ENCODE peak calls at places on chromosomes 4 and X, in nine cellular contexts. U, K, G, H, W, P, Z, N and S are unnamed samples.
A peak's percentile ranks its signal among the peaks of the same experiment; 100 is the strongest.

GRCh38 chrX:47316276-47317025 is 53.9 kb upstream of the ZNF157 start:
- DNase-seq in N (no peak), P (no peak), U (peak; percentile 20), H (no peak), G (no peak), Z (no peak), W (no peak), K (peak; percentile 14), S (no peak)

GRCh38 chrX:95346854-95347253 is 1337.8 kb upstream of the DIAPH2 start:
- DNase-seq in P (peak; percentile 2), G (no peak), K (no peak), Z (no peak), H (no peak), N (no peak), U (no peak), W (no peak), S (no peak)

GRCh38 chrX:104621781-104622180 is 55.8 kb downstream of the IL1RAPL2 start:
- DNase-seq in U (no peak), G (no peak), W (no peak), H (no peak), Z (no peak), K (no peak), N (no peak), P (no peak), S (no peak)

GRCh38 chr4:142883433-142883832 is 37.3 kb upstream of the INPP4B start:
- DNase-seq in G (no peak), U (peak; percentile 12), H (no peak), K (no peak), Z (no peak), W (no peak), P (peak; percentile 5), N (no peak), S (no peak)

GRCh38 chr4:166091914-166092510 is 219.0 kb downstream of the TLL1 start:
- DNase-seq in N (no peak), K (no peak), U (peak; percentile 43), Z (peak; percentile 15), P (peak; percentile 24), H (no peak), G (peak; percentile 21), W (peak; percentile 9), S (no peak)

GRCh38 chr4:38757945-38758344 is 24.8 kb downstream of the TLR10 start:
- DNase-seq in G (no peak), W (no peak), P (peak; percentile 40), H (no peak), N (no peak), Z (peak; percentile 20), U (no peak), K (peak; percentile 37), S (no peak)

GRCh38 chr4:61520176-61520575 is 320.1 kb downstream of the ADGRL3 start:
- DNase-seq in H (no peak), U (no peak), P (no peak), W (no peak), N (no peak), Z (no peak), K (no peak), G (no peak), S (no peak)

GRCh38 chr4:52780206-52780605 is 29.0 kb upstream of the ERVMER34-1 start:
- DNase-seq in N (no peak), U (no peak), K (no peak), W (peak; percentile 47), Z (no peak), P (no peak), H (no peak), G (no peak), S (no peak)

GRCh38 chrX:17738002-17738713 is 865 bp downstream of the SCML1 start:
- DNase-seq in H (no peak), P (peak; percentile 37), Z (no peak), N (peak; percentile 80), G (peak; percentile 28), K (peak; percentile 43), U (peak; percentile 30), W (peak; percentile 25), S (peak; percentile 44)

GRCh38 chrX:56728752-56729151 is 291 bp upstream of the NBDY start:
- DNase-seq in N (no peak), G (peak; percentile 5), W (peak; percentile 3), U (peak; percentile 50), Z (no peak), P (peak; percentile 55), K (no peak), H (no peak), S (no peak)

GRCh38 chrX:19798423-19798822 is 89.0 kb downstream of the SH3KBP1 start:
- DNase-seq in H (no peak), P (no peak), G (no peak), K (no peak), Z (no peak), U (no peak), W (no peak), N (no peak), S (no peak)

GRCh38 chr4:55078987-55079386 is 46.4 kb downstream of the KDR start:
- DNase-seq in W (peak; percentile 6), G (peak; percentile 73), N (no peak), P (no peak), K (no peak), Z (no peak), U (peak; percentile 92), H (no peak), S (no peak)
- H3K4me3 ChIP-seq in W (no peak overlapping the region), G (no peak overlapping the region), N (no peak overlapping the region), P (no peak overlapping the region), K (no peak overlapping the region), Z (no peak overlapping the region), U (peak overlapping the region; percentile 28), H (no peak overlapping the region), S (no peak overlapping the region)

DNA sequence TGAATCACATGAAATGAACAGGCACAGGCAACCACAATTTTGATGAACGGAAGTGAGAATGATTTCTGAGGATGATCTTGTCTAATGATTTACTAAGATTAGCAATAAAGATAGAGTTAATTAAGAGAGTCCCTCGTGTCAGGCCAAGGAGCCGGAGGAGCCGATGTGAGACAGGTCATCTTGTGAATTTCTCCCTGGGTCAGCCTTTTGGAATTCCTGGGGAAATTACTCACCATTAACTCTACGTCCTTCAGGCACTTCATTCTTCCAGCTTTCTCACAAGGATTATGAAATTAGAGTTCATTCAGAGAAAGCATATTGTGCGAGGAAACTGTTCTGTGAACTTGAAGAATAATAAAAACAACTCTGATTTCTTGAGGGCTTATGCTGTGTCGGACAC is 86.7 kb downstream of the PSAPL1 start:
- DNase-seq in Z (no peak), P (peak; percentile 51), W (no peak), N (no peak), K (no peak), U (no peak), G (no peak), H (no peak), S (no peak)
- TF ChIP-seq POLR2A in Z (no peak), P (no peak), W (no peak), N (no peak), K (no peak), U (no peak), G (no peak), H (no peak), S (no peak)

DNA sequence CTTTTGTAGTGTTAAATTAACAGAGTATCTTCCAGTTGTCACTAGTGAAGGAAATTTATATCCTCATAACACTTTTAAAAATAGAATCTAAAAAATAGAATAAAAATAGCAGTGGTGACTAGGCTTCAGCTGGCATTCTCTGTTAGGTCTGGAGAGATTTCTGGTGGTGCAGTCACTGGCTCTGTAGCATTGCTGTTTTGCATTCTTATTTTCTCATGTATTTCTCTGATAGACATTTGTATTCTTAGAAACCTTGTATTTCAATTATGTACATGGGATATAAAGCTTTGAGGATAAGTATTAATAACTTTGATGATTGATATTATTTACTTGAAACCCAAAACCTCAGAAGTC is 87.6 kb downstream of the TMEM131L start:
- DNase-seq in U (no peak), P (no peak), Z (no peak), H (no peak), G (no peak), W (no peak), K (no peak), N (no peak), S (no peak)
- H3K4me1 ChIP-seq in U (no peaks in the 10 kb centered on the region), P (peaks cover 8% of the 10 kb centered on the region), Z (no peaks in the 10 kb centered on the region), H (peaks cover 11% of the 10 kb centered on the region), G (no peaks in the 10 kb centered on the region), W (peaks cover 6% of the 10 kb centered on the region), K (peaks cover 36% of the 10 kb centered on the region), N (peaks cover 7% of the 10 kb centered on the region), S (peaks cover 45% of the 10 kb centered on the region)

DNA sequence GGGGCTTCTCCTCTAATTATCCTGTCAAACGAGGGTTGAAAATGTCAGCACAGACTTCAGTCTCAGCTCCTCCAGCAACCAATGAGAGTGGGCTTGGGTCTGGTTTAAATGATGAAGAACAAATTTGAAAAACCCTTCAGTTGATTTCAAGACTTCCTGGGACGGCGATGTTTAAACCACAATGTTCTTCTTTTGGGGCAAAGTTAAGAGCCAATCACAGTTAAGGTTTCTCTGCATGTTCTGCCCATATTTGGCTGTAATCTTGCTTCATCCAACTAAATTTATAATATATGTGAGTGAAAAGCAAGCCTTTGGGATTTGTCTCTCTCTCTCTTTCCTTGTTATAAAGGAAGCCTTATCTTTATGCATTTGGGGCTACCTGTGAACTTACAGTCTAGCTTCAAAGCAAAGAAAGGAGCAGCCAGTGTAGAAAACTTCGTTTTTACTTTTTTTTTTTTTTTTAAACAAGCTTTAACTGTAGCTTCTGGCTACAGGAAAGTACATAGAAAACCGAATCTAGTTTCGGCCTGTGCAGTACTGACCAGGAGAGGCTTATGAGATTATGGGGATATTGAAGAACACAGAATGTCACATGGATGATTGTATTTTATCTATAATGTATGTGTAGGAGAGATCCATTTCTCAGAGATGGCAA is 46.8 kb upstream of the FAM9C start:
- DNase-seq in N (no peak), Z (no peak), G (no peak), W (no peak), H (no peak), P (no peak), U (no peak), K (no peak), S (no peak)
- H3K4me3 ChIP-seq in N (no peak overlapping the region), Z (no peak overlapping the region), G (no peak overlapping the region), W (no peak overlapping the region), H (no peak overlapping the region), P (no peak overlapping the region), U (no peak overlapping the region), K (no peak overlapping the region), S (no peak overlapping the region)

DNA sequence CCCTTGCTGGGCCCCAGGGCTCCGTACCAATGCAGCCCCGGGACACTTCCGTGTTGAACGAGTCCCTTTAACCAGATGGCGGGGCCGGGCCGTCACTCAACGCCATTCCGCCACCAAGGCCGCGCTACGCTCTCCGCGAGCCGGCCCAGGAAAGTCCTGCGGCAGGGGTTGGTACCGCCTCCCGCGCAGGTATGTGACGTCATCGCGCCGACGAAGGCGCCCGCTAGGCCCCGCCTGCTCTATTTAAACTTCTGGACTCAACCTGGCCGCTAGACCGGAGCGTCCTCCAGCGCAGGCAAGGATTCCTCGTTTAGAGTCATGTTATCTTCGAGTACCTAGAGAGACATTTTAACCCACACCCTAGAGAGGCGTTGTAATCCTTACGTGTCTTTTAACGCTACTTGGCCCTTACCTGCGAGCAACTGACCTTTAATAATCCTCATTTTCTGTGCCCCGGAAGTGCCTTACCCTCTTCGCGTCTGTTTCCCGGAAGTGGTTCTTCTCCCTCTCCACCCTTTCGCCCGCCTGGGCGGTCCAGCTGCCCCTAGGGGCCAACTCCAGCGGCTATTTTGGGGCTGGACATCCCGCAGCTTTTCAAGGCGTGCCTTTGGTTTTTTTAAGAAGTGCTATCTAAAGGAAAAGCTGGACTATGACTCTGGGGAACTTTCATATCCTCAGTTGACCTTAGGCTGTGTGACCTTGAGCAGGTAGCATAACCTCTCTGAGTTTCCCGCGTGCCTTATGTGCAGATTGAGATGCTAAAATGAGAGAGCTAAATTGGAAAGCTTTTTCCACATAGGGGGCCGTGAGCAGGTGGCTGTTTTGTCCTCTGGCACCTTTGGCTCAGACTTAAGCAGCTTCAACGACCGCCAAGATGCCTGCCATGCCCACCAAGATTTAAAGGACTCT is at the start of gene PNPLA4:
- DNase-seq in G (peak; percentile 20), W (peak; percentile 74), K (peak; percentile 92), Z (peak; percentile 83), N (peak; percentile 95), H (peak; percentile 46), U (peak; percentile 73), P (peak; percentile 87), S (peak; percentile 53)
- TF ChIP-seq POLR2A in G (peak; percentile 23), W (peak; percentile 33), K (peak; percentile 74), Z (peak; percentile 89), N (no peak), H (no peak), U (no peak), P (peak; percentile 39), S (peak; percentile 28)